ENCODE peak calls at places on chromosomes 11 and 22, in eight cellular contexts. Z is colonic mucosa; C is CD8-positive, alpha-beta memory T cell; K is body of pancreas; F is upper lobe of left lung; N is stomach; U is thoracic aorta; H is ovary. P is an unnamed sample.

GRCh38 chr11:108886608-108887007 is 221.7 kb downstream of the DDX10 start:
- DNase-seq in Z (no peak), C (no peak), K (no peak), F (no peak), N (no peak), U (no peak), H (no peak), P (no peak)

GRCh38 chr22:31344369-31345330 is 1.5 kb downstream of the PATZ1 start:
- DNase-seq in Z (peak), C (peak), K (peak), F (peak), N (peak), U (no peak), H (peak), P (peak)

GRCh38 chr11:8293171-8293570 is 29.5 kb upstream of the LMO1 start:
- DNase-seq in Z (no peak), C (no peak), K (peak), F (no peak), N (no peak), U (no peak), H (no peak), P (no peak)

GRCh38 chr11:9344046-9344680 is 29.8 kb upstream of the TMEM41B start:
- DNase-seq in Z (no peak), C (no peak), K (no peak), F (no peak), N (no peak), U (no peak), H (no peak), P (no peak)

GRCh38 chr11:134981824-134982223 is 569.8 kb upstream of the B3GAT1 start:
- DNase-seq in Z (no peak), C (no peak), K (no peak), F (no peak), N (no peak), U (no peak), H (no peak), P (no peak)

GRCh38 chr22:32761251-32761903 is 40.1 kb upstream of the TIMP3 start:
- DNase-seq in Z (no peak), C (no peak), K (no peak), F (peak), N (no peak), U (no peak), H (no peak), P (peak)

GRCh38 chr11:75554258-75555022 is 7.6 kb upstream of the SERPINH1 start:
- DNase-seq in Z (peak), C (no peak), K (peak), F (peak), N (peak), U (peak), H (peak), P (peak)

GRCh38 chr22:20563464-20563906 is 56.1 kb downstream of the MED15 start:
- DNase-seq in Z (no peak), C (no peak), K (no peak), F (no peak), N (no peak), U (no peak), H (no peak), P (no peak)

GRCh38 chr11:103700605-103701004 is 335.8 kb upstream of the DDI1 start:
- DNase-seq in Z (no peak), C (no peak), K (no peak), F (no peak), N (no peak), U (no peak), H (no peak), P (no peak)

GRCh38 chr22:38850941-38851849 is 7.4 kb upstream of the NPTXR start:
- DNase-seq in Z (no peak), C (no peak), K (no peak), F (no peak), N (no peak), U (no peak), H (no peak), P (no peak)

GRCh38 chr11:64546600-64546999 is 44.4 kb upstream of the SLC22A12 start:
- DNase-seq in Z (no peak), C (no peak), K (no peak), F (no peak), N (no peak), U (no peak), H (no peak), P (no peak)

GRCh38 chr11:120129570-120129969 is 8.3 kb downstream of the TRIM29 start:
- DNase-seq in Z (no peak), C (no peak), K (no peak), F (no peak), N (no peak), U (no peak), H (peak), P (no peak)

GRCh38 chr11:96228472-96228871 is 114.5 kb downstream of the MAML2 start:
- DNase-seq in Z (peak), C (no peak), K (peak), F (peak), N (peak), U (peak), H (peak), P (peak)

GRCh38 chr11:9263840-9264380 is 1.2 kb downstream of the DENND5A start:
- DNase-seq in Z (no peak), C (peak), K (no peak), F (no peak), N (no peak), U (no peak), H (no peak), P (no peak)

GRCh38 chr11:70200212-70200844 is 2.8 kb upstream of the FADD start:
- DNase-seq in Z (no peak), C (no peak), K (no peak), F (no peak), N (no peak), U (no peak), H (no peak), P (no peak)

GRCh38 chr11:57778318-57779037 is 16.9 kb downstream of the CTNND1 start:
- DNase-seq in Z (peak), C (no peak), K (peak), F (peak), N (peak), U (peak), H (peak), P (peak)

GRCh38 chr11:33696411-33696810 is 4.2 kb downstream of the C11orf91 start:
- DNase-seq in Z (no peak), C (no peak), K (peak), F (no peak), N (peak), U (no peak), H (no peak), P (no peak)

GRCh38 chr11:70167723-70168404 is 35.2 kb upstream of the FADD start:
- DNase-seq in Z (no peak), C (no peak), K (no peak), F (no peak), N (no peak), U (no peak), H (no peak), P (no peak)

GRCh38 chr22:23306438-23306921 is 126.2 kb downstream of the BCR start:
- DNase-seq in Z (no peak), C (no peak), K (no peak), F (no peak), N (no peak), U (no peak), H (peak), P (peak)

GRCh38 chr11:61267437-61267841 is 26.5 kb downstream of the PGA5 start:
- DNase-seq in Z (peak), C (no peak), K (peak), F (no peak), N (peak), U (no peak), H (no peak), P (peak)

GRCh38 chr11:16959528-16960100 is 54.6 kb downstream of the PLEKHA7 start:
- DNase-seq in Z (no peak), C (no peak), K (no peak), F (no peak), N (no peak), U (no peak), H (no peak), P (no peak)

GRCh38 chr11:1487851-1488574 is 1.4 kb upstream of the MOB2 start:
- DNase-seq in Z (no peak), C (no peak), K (no peak), F (no peak), N (peak), U (no peak), H (peak), P (no peak)

GRCh38 chr11:44256673-44257291 is 53.2 kb downstream of the ALX4 start:
- DNase-seq in Z (no peak), C (no peak), K (no peak), F (no peak), N (peak), U (no peak), H (no peak), P (no peak)

GRCh38 chr11:70633610-70634009 is 235.3 kb downstream of the CTTN start:
- DNase-seq in Z (no peak), C (no peak), K (no peak), F (no peak), N (no peak), U (no peak), H (no peak), P (no peak)

GRCh38 chr11:61866958-61867343 is 24.4 kb downstream of the FADS3 start:
- DNase-seq in Z (no peak), C (no peak), K (no peak), F (no peak), N (no peak), U (no peak), H (no peak), P (no peak)

GRCh38 chr11:85680897-85681296 is 5.1 kb downstream of the CCDC89 start:
- DNase-seq in Z (no peak), C (no peak), K (no peak), F (no peak), N (no peak), U (no peak), H (no peak), P (no peak)

GRCh38 chr22:25353516-25354445 is 134.3 kb downstream of the CRYBB2 start:
- DNase-seq in Z (no peak), C (no peak), K (no peak), F (peak), N (no peak), U (no peak), H (no peak), P (no peak)

GRCh38 chr11:8061555-8062428 is 19.2 kb upstream of the TUB start:
- DNase-seq in Z (no peak), C (no peak), K (no peak), F (no peak), N (peak), U (no peak), H (no peak), P (no peak)

GRCh38 chr11:92765965-92766371 is 203.5 kb upstream of the MTNR1B start:
- DNase-seq in Z (peak), C (no peak), K (no peak), F (peak), N (no peak), U (no peak), H (no peak), P (no peak)

GRCh38 chr11:27700351-27701261 is at the start of gene BDNF:
- DNase-seq in Z (no peak), C (no peak), K (no peak), F (no peak), N (no peak), U (no peak), H (no peak), P (peak)

GRCh38 chr11:66339686-66340483 is 3.7 kb upstream of the RIN1 start:
- DNase-seq in Z (no peak), C (no peak), K (no peak), F (no peak), N (no peak), U (no peak), H (no peak), P (no peak)

GRCh38 chr11:23729088-23729487 is 767.8 kb upstream of the LUZP2 start:
- DNase-seq in Z (no peak), C (no peak), K (no peak), F (no peak), N (no peak), U (no peak), H (no peak), P (no peak)

GRCh38 chr11:83639995-83640758 is 354.0 kb upstream of the CCDC90B start:
- DNase-seq in Z (no peak), C (no peak), K (no peak), F (no peak), N (no peak), U (no peak), H (no peak), P (no peak)

GRCh38 chr22:17807571-17808410 is 33.5 kb upstream of the BID start:
- DNase-seq in Z (no peak), C (no peak), K (no peak), F (no peak), N (peak), U (no peak), H (no peak), P (no peak)

GRCh38 chr11:48107188-48107704 is 109.4 kb upstream of the OR4B1 start:
- DNase-seq in Z (no peak), C (no peak), K (no peak), F (peak), N (no peak), U (no peak), H (no peak), P (no peak)

GRCh38 chr11:111696556-111696955 is 69.6 kb downstream of the PPP2R1B start:
- DNase-seq in Z (no peak), C (no peak), K (no peak), F (no peak), N (no peak), U (no peak), H (no peak), P (no peak)

GRCh38 chr11:59611570-59612565 is 3.7 kb downstream of the OSBP start:
- DNase-seq in Z (peak), C (no peak), K (peak), F (no peak), N (peak), U (no peak), H (no peak), P (no peak)

GRCh38 chr11:74116719-74117118 is 54.1 kb downstream of the C2CD3 start:
- DNase-seq in Z (no peak), C (no peak), K (no peak), F (no peak), N (no peak), U (no peak), H (no peak), P (no peak)
- H3K27ac ChIP-seq in Z (no peak), C (no peak), K (no peak), F (no peak), N (no peak), U (no peak), H (no peak), P (no peak)

GRCh38 chr11:14764213-14764898 is 120.8 kb downstream of the PDE3B start:
- DNase-seq in Z (no peak), C (no peak), K (no peak), F (no peak), N (no peak), U (no peak), H (no peak), P (no peak)

GRCh38 chr11:14768789-14769188 is 123.2 kb downstream of the CYP2R1 start:
- DNase-seq in Z (no peak), C (no peak), K (no peak), F (no peak), N (no peak), U (no peak), H (no peak), P (no peak)

DNA sequence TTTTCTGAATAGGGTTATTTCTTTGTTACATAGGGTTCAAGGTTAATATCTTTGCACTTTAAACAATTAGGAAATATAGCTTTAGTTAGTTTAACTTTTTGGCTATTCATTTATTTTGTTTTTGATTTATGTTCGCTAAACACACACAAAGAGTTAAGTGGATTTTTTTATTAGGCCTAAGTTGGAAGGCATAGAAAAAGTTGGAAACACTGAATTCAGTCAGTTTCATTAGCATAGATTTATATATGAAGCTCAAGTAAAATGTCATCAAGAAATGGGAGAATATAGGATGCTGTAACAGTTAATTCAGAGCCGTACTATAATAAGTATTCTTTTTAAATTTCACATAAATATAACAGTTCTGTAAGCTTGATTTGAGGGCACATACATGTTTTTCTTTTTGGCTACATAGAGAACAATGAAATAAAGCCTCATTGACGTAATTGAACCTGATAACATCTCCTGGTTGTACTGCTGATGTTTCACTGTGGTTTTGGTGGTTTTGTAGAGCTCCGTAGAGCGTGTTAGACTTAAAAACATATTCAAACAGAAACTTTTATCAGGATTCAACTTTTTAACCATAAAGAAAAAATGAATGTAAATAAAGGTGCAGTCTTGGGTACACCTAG is 121.4 kb downstream of the PDE3B start:
- DNase-seq in Z (no peak), C (peak), K (no peak), F (no peak), N (no peak), U (no peak), H (no peak), P (no peak)
- H3K27ac ChIP-seq in Z (no peak), C (no peak), K (no peak), F (peak), N (no peak), U (no peak), H (no peak), P (no peak)

GRCh38 chr22:41909290-41910049 is 5.4 kb downstream of the SHISA8 start:
- DNase-seq in Z (no peak), C (no peak), K (no peak), F (no peak), N (no peak), U (no peak), H (no peak), P (no peak)
- H3K27ac ChIP-seq in Z (no peak), C (no peak), K (no peak), F (no peak), N (no peak), U (no peak), H (no peak), P (no peak)

DNA sequence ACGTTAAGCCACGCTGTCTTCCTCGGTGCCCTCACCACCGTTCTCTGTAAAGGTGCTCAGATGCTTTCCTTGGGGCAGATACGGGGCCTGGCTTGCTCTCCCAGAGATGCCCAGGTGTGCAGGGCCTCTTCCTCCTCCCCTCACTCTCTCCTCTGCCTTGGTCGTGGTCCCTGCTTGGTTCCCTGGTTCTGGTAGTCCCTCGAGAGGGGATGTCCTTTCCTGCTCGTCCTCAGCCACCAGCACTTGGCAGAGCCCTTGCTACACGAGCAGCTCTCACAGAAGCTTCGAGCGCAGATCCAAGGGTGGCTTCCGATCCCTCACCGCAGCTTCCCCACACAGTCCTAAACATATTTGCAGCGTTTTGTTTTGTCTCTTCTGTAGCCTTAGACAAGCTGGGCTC is 298.8 kb downstream of the TBC1D22A start:
- DNase-seq in Z (no peak), C (no peak), K (no peak), F (no peak), N (no peak), U (no peak), H (no peak), P (no peak)
- H3K27ac ChIP-seq in Z (no peak), C (no peak), K (no peak), F (no peak), N (no peak), U (no peak), H (no peak), P (no peak)

GRCh38 chr11:11441091-11441490 is 88.0 kb upstream of the CSNK2A3 start:
- DNase-seq in Z (no peak), C (no peak), K (no peak), F (no peak), N (no peak), U (no peak), H (no peak), P (no peak)

GRCh38 chr11:11432621-11433319 is 79.7 kb upstream of the CSNK2A3 start:
- DNase-seq in Z (no peak), C (no peak), K (no peak), F (no peak), N (no peak), U (no peak), H (no peak), P (no peak)

GRCh38 chr11:11435673-11436072 is 82.6 kb upstream of the CSNK2A3 start:
- DNase-seq in Z (no peak), C (no peak), K (no peak), F (no peak), N (no peak), U (no peak), H (no peak), P (no peak)

GRCh38 chr11:11440149-11440548 is 87.1 kb upstream of the CSNK2A3 start:
- DNase-seq in Z (no peak), C (no peak), K (no peak), F (no peak), N (no peak), U (no peak), H (no peak), P (no peak)

GRCh38 chr11:11436715-11437313 is 83.8 kb upstream of the CSNK2A3 start:
- DNase-seq in Z (no peak), C (no peak), K (no peak), F (no peak), N (no peak), U (no peak), H (no peak), P (peak)
- H3K27ac ChIP-seq in Z (no peak), C (no peak), K (no peak), F (no peak), N (no peak), U (no peak), H (no peak), P (peak)

P was measured in testis.